ENCODE peak calls at places on chromosomes 6 and 20, in six cellular contexts. One of them, this sample, is unnamed.

GRCh38 chr20:7523288-7523687 is 417.0 kb downstream of the HAO1 start:
- DNase-seq in cardiac muscle cell: no peak
- DNase-seq in left ventricle myocardium inferior: no peak
- DNase-seq in thoracic aorta: no peak
- DNase-seq in psoas muscle: no peak
- DNase-seq in tibial nerve: no peak
- DNase-seq in this sample: no peak

GRCh38 chr20:10780901-10781300 is 107.1 kb upstream of the JAG1 start:
- DNase-seq in cardiac muscle cell: peak; percentile 53
- DNase-seq in left ventricle myocardium inferior: no peak
- DNase-seq in thoracic aorta: no peak
- DNase-seq in psoas muscle: no peak
- DNase-seq in tibial nerve: no peak
- DNase-seq in this sample: no peak

GRCh38 chr20:42955713-42956112 is 234.0 kb downstream of the PTPRT start:
- DNase-seq in cardiac muscle cell: no peak
- DNase-seq in left ventricle myocardium inferior: no peak
- DNase-seq in thoracic aorta: no peak
- DNase-seq in psoas muscle: no peak
- DNase-seq in tibial nerve: no peak
- DNase-seq in this sample: no peak

GRCh38 chr20:11849976-11850670 is 67.6 kb upstream of the BTBD3 start:
- DNase-seq in cardiac muscle cell: no peak
- DNase-seq in left ventricle myocardium inferior: no peak
- DNase-seq in thoracic aorta: no peak
- DNase-seq in psoas muscle: peak; percentile 46
- DNase-seq in tibial nerve: no peak
- DNase-seq in this sample: no peak

GRCh38 chr6:43070028-43070632 is 6.0 kb upstream of the PTK7 start:
- DNase-seq in cardiac muscle cell: peak; percentile 61
- DNase-seq in left ventricle myocardium inferior: no peak
- DNase-seq in thoracic aorta: no peak
- DNase-seq in psoas muscle: no peak
- DNase-seq in tibial nerve: no peak
- DNase-seq in this sample: no peak

GRCh38 chr6:85124472-85125428 is 325.1 kb upstream of the NT5E start:
- DNase-seq in cardiac muscle cell: no peak
- DNase-seq in left ventricle myocardium inferior: no peak
- DNase-seq in thoracic aorta: no peak
- DNase-seq in psoas muscle: no peak
- DNase-seq in tibial nerve: no peak
- DNase-seq in this sample: no peak

GRCh38 chr6:159104931-159105330 is 60.1 kb upstream of the TAGAP start:
- DNase-seq in cardiac muscle cell: no peak
- DNase-seq in left ventricle myocardium inferior: no peak
- DNase-seq in thoracic aorta: no peak
- DNase-seq in psoas muscle: peak; percentile 33
- DNase-seq in tibial nerve: no peak
- DNase-seq in this sample: no peak

GRCh38 chr20:50124496-50124895 is 11.5 kb upstream of the UBE2V1 start:
- DNase-seq in cardiac muscle cell: no peak
- DNase-seq in left ventricle myocardium inferior: no peak
- DNase-seq in thoracic aorta: no peak
- DNase-seq in psoas muscle: peak; percentile 39
- DNase-seq in tibial nerve: no peak
- DNase-seq in this sample: no peak

GRCh38 chr6:40719671-40720374 is 132.7 kb upstream of the LRFN2 start:
- DNase-seq in cardiac muscle cell: peak; percentile 31
- DNase-seq in left ventricle myocardium inferior: no peak
- DNase-seq in thoracic aorta: no peak
- DNase-seq in psoas muscle: no peak
- DNase-seq in tibial nerve: no peak
- DNase-seq in this sample: no peak

GRCh38 chr6:72272958-72273357 is 348.9 kb upstream of the KCNQ5 start:
- DNase-seq in cardiac muscle cell: no peak
- DNase-seq in left ventricle myocardium inferior: no peak
- DNase-seq in thoracic aorta: no peak
- DNase-seq in psoas muscle: no peak
- DNase-seq in tibial nerve: no peak
- DNase-seq in this sample: no peak

GRCh38 chr6:106869203-106869602 is 105.3 kb downstream of the CD24 start:
- DNase-seq in cardiac muscle cell: no peak
- DNase-seq in left ventricle myocardium inferior: no peak
- DNase-seq in thoracic aorta: no peak
- DNase-seq in psoas muscle: no peak
- DNase-seq in tibial nerve: no peak
- DNase-seq in this sample: no peak

GRCh38 chr6:148521158-148521557 is 178.5 kb downstream of the SASH1 start:
- DNase-seq in cardiac muscle cell: no peak
- DNase-seq in left ventricle myocardium inferior: no peak
- DNase-seq in thoracic aorta: no peak
- DNase-seq in psoas muscle: no peak
- DNase-seq in tibial nerve: no peak
- DNase-seq in this sample: no peak

GRCh38 chr20:53768329-53768728 is 174.7 kb upstream of the ZNF217 start:
- DNase-seq in cardiac muscle cell: no peak
- DNase-seq in left ventricle myocardium inferior: no peak
- DNase-seq in thoracic aorta: no peak
- DNase-seq in psoas muscle: no peak
- DNase-seq in tibial nerve: no peak
- DNase-seq in this sample: no peak

DNA sequence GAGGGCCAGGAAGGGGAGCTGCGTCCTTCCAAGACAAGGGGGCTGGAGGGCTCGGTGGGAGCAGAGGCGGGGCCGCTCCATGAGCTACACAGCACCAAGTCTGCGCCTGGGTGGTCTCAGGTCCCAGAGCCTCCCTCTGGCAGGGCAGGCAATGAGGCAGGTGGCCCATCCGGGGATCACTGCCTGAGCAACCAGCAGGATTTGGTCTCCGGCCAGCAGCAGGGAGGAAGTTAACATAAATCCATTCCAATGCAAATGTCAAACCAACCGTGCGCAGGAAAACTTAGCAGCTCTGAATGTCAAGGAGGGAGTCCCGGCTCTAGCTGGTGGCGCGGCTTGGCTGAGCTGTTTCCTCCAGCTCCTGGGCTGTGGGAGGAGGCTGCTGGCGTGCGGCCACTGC is 32.9 kb upstream of the CHRNA4 start:
- DNase-seq in cardiac muscle cell: no peak
- DNase-seq in left ventricle myocardium inferior: no peak
- DNase-seq in thoracic aorta: no peak
- DNase-seq in psoas muscle: no peak
- DNase-seq in tibial nerve: no peak
- DNase-seq in this sample: no peak
- H3K27me3 ChIP-seq in cardiac muscle cell: peaks cover 21% of the 10 kb centered on the region
- H3K27me3 ChIP-seq in left ventricle myocardium inferior: peaks cover 81% of the 10 kb centered on the region
- H3K27me3 ChIP-seq in thoracic aorta: no peaks in the 10 kb centered on the region
- H3K27me3 ChIP-seq in psoas muscle: peaks cover 7% of the 10 kb centered on the region
- H3K27me3 ChIP-seq in tibial nerve: peaks cover 29% of the 10 kb centered on the region
- H3K27me3 ChIP-seq in this sample: peaks cover 54% of the 10 kb centered on the region

GRCh38 chr6:119385994-119386393 is 36.4 kb upstream of the MAN1A1 start:
- DNase-seq in cardiac muscle cell: no peak
- DNase-seq in left ventricle myocardium inferior: no peak
- DNase-seq in thoracic aorta: no peak
- DNase-seq in psoas muscle: no peak
- DNase-seq in tibial nerve: no peak
- DNase-seq in this sample: no peak
- H3K9me3 ChIP-seq in cardiac muscle cell: no peaks in the 10 kb centered on the region
- H3K9me3 ChIP-seq in left ventricle myocardium inferior: peaks cover 45% of the 10 kb centered on the region
- H3K9me3 ChIP-seq in thoracic aorta: peaks cover 11% of the 10 kb centered on the region
- H3K9me3 ChIP-seq in psoas muscle: no peaks in the 10 kb centered on the region
- H3K9me3 ChIP-seq in tibial nerve: no peaks in the 10 kb centered on the region
- H3K9me3 ChIP-seq in this sample: no peaks in the 10 kb centered on the region

DNA sequence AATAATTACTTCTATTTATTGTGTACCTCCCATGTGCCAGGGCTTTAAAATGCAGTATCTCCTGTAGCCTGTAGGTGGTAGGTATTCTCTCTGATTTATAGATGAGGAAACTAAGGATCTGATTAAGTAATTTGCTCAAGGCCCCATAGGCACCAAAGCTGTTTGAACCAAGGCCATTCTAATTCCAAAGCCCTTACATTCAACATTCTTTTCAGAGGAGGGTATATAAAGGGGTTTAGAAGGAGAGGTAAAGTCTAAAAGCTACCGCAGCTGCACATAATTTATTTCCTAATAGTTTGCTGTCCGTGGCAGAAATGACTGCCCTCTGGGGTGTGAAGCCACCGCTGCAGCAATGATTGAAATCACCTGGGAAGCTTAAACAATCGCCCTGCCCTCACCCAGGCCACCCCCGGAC is 95.0 kb upstream of the FAM8A1 start:
- DNase-seq in cardiac muscle cell: no peak
- DNase-seq in left ventricle myocardium inferior: no peak
- DNase-seq in thoracic aorta: no peak
- DNase-seq in psoas muscle: no peak
- DNase-seq in tibial nerve: no peak
- DNase-seq in this sample: no peak
- H3K27me3 ChIP-seq in cardiac muscle cell: no peaks in the 10 kb centered on the region
- H3K27me3 ChIP-seq in left ventricle myocardium inferior: no peaks in the 10 kb centered on the region
- H3K27me3 ChIP-seq in thoracic aorta: no peaks in the 10 kb centered on the region
- H3K27me3 ChIP-seq in psoas muscle: no peaks in the 10 kb centered on the region
- H3K27me3 ChIP-seq in tibial nerve: no peaks in the 10 kb centered on the region
- H3K27me3 ChIP-seq in this sample: no peaks in the 10 kb centered on the region

GRCh38 chr6:22643780-22644179 is 74.4 kb downstream of the HDGFL1 start:
- DNase-seq in cardiac muscle cell: no peak
- DNase-seq in left ventricle myocardium inferior: no peak
- DNase-seq in thoracic aorta: no peak
- DNase-seq in psoas muscle: no peak
- DNase-seq in tibial nerve: no peak
- DNase-seq in this sample: peak; percentile 57
- H3K9me3 ChIP-seq in cardiac muscle cell: no peaks in the 10 kb centered on the region
- H3K9me3 ChIP-seq in left ventricle myocardium inferior: no peaks in the 10 kb centered on the region
- H3K9me3 ChIP-seq in thoracic aorta: no peaks in the 10 kb centered on the region
- H3K9me3 ChIP-seq in psoas muscle: no peaks in the 10 kb centered on the region
- H3K9me3 ChIP-seq in tibial nerve: no peaks in the 10 kb centered on the region
- H3K9me3 ChIP-seq in this sample: no peaks in the 10 kb centered on the region

GRCh38 chr6:169452117-169452868 is 198.6 kb upstream of the THBS2 start:
- DNase-seq in cardiac muscle cell: no peak
- DNase-seq in left ventricle myocardium inferior: peak; percentile 65
- DNase-seq in thoracic aorta: peak; percentile 72
- DNase-seq in psoas muscle: peak; percentile 79
- DNase-seq in tibial nerve: peak; percentile 73
- DNase-seq in this sample: no peak
- H3K27me3 ChIP-seq in cardiac muscle cell: no peaks in the 10 kb centered on the region
- H3K27me3 ChIP-seq in left ventricle myocardium inferior: no peaks in the 10 kb centered on the region
- H3K27me3 ChIP-seq in thoracic aorta: no peaks in the 10 kb centered on the region
- H3K27me3 ChIP-seq in psoas muscle: no peaks in the 10 kb centered on the region
- H3K27me3 ChIP-seq in tibial nerve: no peaks in the 10 kb centered on the region
- H3K27me3 ChIP-seq in this sample: no peaks in the 10 kb centered on the region